ENCODE peak calls at places on chromosomes 16 and 17, in four cellular contexts. A is nephron progenitor cell, I is H54, K is myocyte. C is an unnamed sample.

GRCh38 chr17:36544320-36545092 is at the start of gene GGNBP2:
- DNase-seq in I (peak; percentile 84), A (peak; percentile 93), K (peak; percentile 95), C (peak; percentile 97)

GRCh38 chr17:50153650-50154575 is 3.4 kb upstream of the PPP1R9B start:
- DNase-seq in A (no peak), K (no peak), I (no peak), C (no peak)

GRCh38 chr17:43784628-43785101 is 4.4 kb downstream of the CFAP97D1 start:
- DNase-seq in I (no peak), A (no peak), K (no peak), C (no peak)

GRCh38 chr17:28916302-28916934 is 13.5 kb upstream of the DHRS13 start:
- DNase-seq in K (peak; percentile 40), A (peak; percentile 42), I (no peak), C (peak; percentile 81)

GRCh38 chr17:74493381-74493833 is 27.0 kb downstream of the CD300A start:
- DNase-seq in I (peak; percentile 80), K (peak; percentile 43), A (peak; percentile 84), C (peak; percentile 84)

GRCh38 chr17:10197362-10197720 is 1.1 kb downstream of the GAS7 start:
- DNase-seq in K (no peak), A (no peak), I (no peak), C (no peak)

GRCh38 chr16:56662357-56663354 is 4.9 kb downstream of the MT1F start:
- DNase-seq in K (no peak), A (peak; percentile 16), I (no peak), C (no peak)

GRCh38 chr17:3691539-3692166 is 4.3 kb downstream of the P2RX5 start:
- DNase-seq in K (no peak), A (no peak), I (no peak), C (no peak)

GRCh38 chr17:7912927-7913524 is 3.1 kb downstream of the RNF227 start:
- DNase-seq in K (peak; percentile 70), I (peak; percentile 61), A (peak; percentile 33), C (no peak)

GRCh38 chr17:13079010-13079409 is 61.2 kb upstream of the ELAC2 start:
- DNase-seq in I (no peak), A (no peak), K (no peak), C (no peak)

GRCh38 chr17:74245145-74245817 is 28.8 kb upstream of the DNAI2 start:
- DNase-seq in A (peak; percentile 66), I (no peak), K (no peak), C (no peak)

GRCh38 chr16:59683709-59684108 is 949.6 kb upstream of the GOT2 start:
- DNase-seq in K (no peak), I (no peak), A (no peak), C (no peak)

GRCh38 chr17:42563543-42563942 is 1.6 kb downstream of the COASY start:
- DNase-seq in I (no peak), A (no peak), K (peak; percentile 37), C (no peak)

GRCh38 chr16:19174478-19174877 is 6.4 kb downstream of the SYT17 start:
- DNase-seq in I (no peak), A (no peak), K (no peak), C (no peak)

GRCh38 chr16:72094266-72094610 is 591 bp downstream of the DHX38 start:
- DNase-seq in K (peak; percentile 15), I (no peak), A (no peak), C (no peak)

GRCh38 chr16:23597003-23597756 is 1.1 kb upstream of the NDUFAB1 start:
- DNase-seq in I (no peak), A (peak; percentile 18), K (peak; percentile 65), C (no peak)

GRCh38 chr17:75876938-75877751 is 1.2 kb downstream of the TRIM47 start:
- DNase-seq in A (peak; percentile 28), K (peak; percentile 95), I (peak; percentile 91), C (peak; percentile 97)

GRCh38 chr16:56450901-56451752 is at the start of the genes NUDT21 and OGFOD1:
- DNase-seq in K (peak; percentile 99), I (peak; percentile 95), A (peak; percentile 86), C (peak; percentile 97)

GRCh38 chr17:77269696-77270681 is 129.2 kb downstream of the SEC14L1 start:
- DNase-seq in A (no peak), K (no peak), I (no peak), C (no peak)

GRCh38 chr17:67608691-67609090 is 109.0 kb upstream of the NOL11 start:
- DNase-seq in I (peak; percentile 42), K (no peak), A (no peak), C (no peak)

GRCh38 chr16:87602005-87602790 is at the start of gene JPH3:
- DNase-seq in I (no peak), K (no peak), A (peak; percentile 58), C (no peak)

GRCh38 chr16:29663020-29663828 is at the start of gene SPN:
- DNase-seq in I (no peak), K (no peak), A (no peak), C (no peak)

GRCh38 chr16:4316103-4316731 is 350 bp downstream of the GLIS2 start:
- DNase-seq in A (peak; percentile 60), I (no peak), K (peak; percentile 47), C (no peak)

C was measured in cardiac septum.